ENCODE peak calls at places on chromosomes 1 and 21, in six cellular contexts. N is A673, E is fibroblast of mammary gland, G is PC-3, Z is neural crest cell, J is cardiac fibroblast. B is an unnamed sample.
A peak's percentile ranks its signal among the peaks of the same experiment; 100 is the strongest.

GRCh38 chr1:24955161-24955560 is 25.1 kb upstream of the RUNX3 start:
- DNase-seq in N (no peak), E (peak; percentile 45), G (peak; percentile 81), Z (no peak), J (no peak), B (peak; percentile 62)

GRCh38 chr1:238343869-238344268 is 453.1 kb upstream of the ZP4 start:
- DNase-seq in N (no peak), E (no peak), G (no peak), Z (no peak), J (no peak), B (no peak)

GRCh38 chr1:17276568-17276967 is 27.7 kb downstream of the PADI3 start:
- DNase-seq in N (peak; percentile 46), E (peak; percentile 37), G (peak; percentile 94), Z (no peak), J (peak; percentile 60), B (no peak)

GRCh38 chr1:47002211-47002610 is 21.3 kb upstream of the CYP4X1 start:
- DNase-seq in N (no peak), E (no peak), G (peak; percentile 36), Z (no peak), J (no peak), B (no peak)

GRCh38 chr1:101238041-101238515 is 1.3 kb downstream of the S1PR1 start:
- DNase-seq in N (no peak), E (no peak), G (no peak), Z (no peak), J (no peak), B (peak; percentile 44)

GRCh38 chr1:153415850-153416570 is at the start of gene S100A7A:
- DNase-seq in N (no peak), E (no peak), G (no peak), Z (no peak), J (no peak), B (no peak)

GRCh38 chr1:81836007-81836626 is 35.4 kb downstream of the ADGRL2 start:
- DNase-seq in N (no peak), E (peak; percentile 61), G (no peak), Z (no peak), J (peak; percentile 21), B (no peak)

GRCh38 chr1:47725732-47726495 is 271.3 kb downstream of the TRABD2B start:
- DNase-seq in N (peak; percentile 81), E (peak; percentile 71), G (peak; percentile 87), Z (peak; percentile 80), J (peak; percentile 76), B (peak; percentile 81)

GRCh38 chr21:29287383-29287782 is 11.3 kb upstream of the BACH1 start:
- DNase-seq in N (peak; percentile 45), E (peak; percentile 44), G (no peak), Z (no peak), J (peak; percentile 37), B (no peak)

GRCh38 chr1:19374926-19375325 is 62.8 kb downstream of the SLC66A1 start:
- DNase-seq in N (no peak), E (no peak), G (no peak), Z (no peak), J (no peak), B (no peak)

GRCh38 chr1:19373206-19374126 is 61.3 kb downstream of the SLC66A1 start:
- DNase-seq in N (no peak), E (peak; percentile 80), G (no peak), Z (no peak), J (no peak), B (no peak)

GRCh38 chr1:19375621-19376020 is 63.5 kb downstream of the SLC66A1 start:
- DNase-seq in N (no peak), E (no peak), G (no peak), Z (no peak), J (peak; percentile 39), B (no peak)

GRCh38 chr1:19372602-19373001 is 60.5 kb downstream of the SLC66A1 start:
- DNase-seq in N (no peak), E (peak; percentile 69), G (no peak), Z (no peak), J (no peak), B (no peak)

GRCh38 chr1:19374402-19374801 is 62.3 kb downstream of the SLC66A1 start:
- DNase-seq in N (no peak), E (no peak), G (no peak), Z (peak; percentile 26), J (no peak), B (peak; percentile 53)
- TF ChIP-seq CTCF in N (peak; percentile 33), E (peak; percentile 40), G (peak; percentile 36), Z (peak; percentile 64), J (peak; percentile 48), B (peak; percentile 31)

GRCh38 chr1:246608616-246609376 is 42.5 kb downstream of the CNST start:
- DNase-seq in N (peak; percentile 73), E (peak; percentile 95), G (peak; percentile 99), Z (no peak), J (peak; percentile 96), B (no peak)
- TF ChIP-seq CTCF in N (no peak), E (peak; percentile 32), G (peak; percentile 44), Z (no peak), J (peak; percentile 43), B (no peak)

GRCh38 chr1:39266269-39266668 is 61.8 kb downstream of the MACF1 start:
- DNase-seq in N (peak; percentile 65), E (peak; percentile 30), G (peak; percentile 20), Z (no peak), J (peak; percentile 39), B (no peak)
- TF ChIP-seq CTCF in N (peak; percentile 62), E (peak; percentile 21), G (peak; percentile 41), Z (no peak), J (no peak), B (peak; percentile 45)

DNA sequence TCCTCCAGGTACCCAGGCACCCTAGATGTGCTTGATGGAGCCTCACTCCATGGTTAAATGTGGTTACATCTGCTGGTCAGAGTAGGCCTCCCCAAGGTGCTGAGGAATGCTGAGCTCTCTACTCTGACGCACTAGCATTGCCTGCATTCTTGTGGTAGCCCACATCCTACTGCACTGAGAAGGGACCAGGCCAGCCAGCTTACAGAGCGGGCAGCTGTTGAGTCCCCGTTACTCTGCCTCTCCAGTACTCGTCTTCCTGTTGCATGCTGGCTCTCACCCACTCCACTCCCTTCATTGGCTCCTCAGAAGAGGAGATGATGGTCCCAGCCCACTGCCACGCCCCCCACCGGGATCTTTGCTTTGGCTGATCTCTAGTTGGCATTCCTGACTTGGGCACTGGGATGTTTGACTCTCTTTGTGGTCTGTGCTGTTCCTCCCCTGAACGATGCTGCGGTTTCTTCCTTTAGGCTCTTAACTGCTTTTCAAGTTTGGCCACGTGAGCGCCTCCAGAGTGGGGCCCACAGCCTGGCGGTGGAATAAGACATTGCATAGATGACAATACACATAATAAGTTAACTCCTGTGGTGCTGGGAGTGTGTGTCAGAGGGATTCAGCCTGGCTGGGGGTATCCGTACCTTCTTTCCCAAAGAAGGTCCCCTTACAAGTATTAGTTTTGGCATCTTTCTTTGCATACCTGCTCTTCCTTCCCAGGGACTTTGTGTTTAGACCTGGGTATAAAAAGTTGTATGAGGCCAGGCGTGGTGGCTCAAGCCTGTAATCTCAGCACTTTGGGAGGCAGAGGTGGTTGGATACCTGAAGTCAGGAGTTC is 18.6 kb downstream of the AZIN2 start:
- DNase-seq in N (peak; percentile 26), E (peak; percentile 100), G (peak; percentile 97), Z (no peak), J (peak; percentile 99), B (no peak)
- TF ChIP-seq CTCF in N (no peak), E (peak; percentile 52), G (peak; percentile 53), Z (no peak), J (peak; percentile 58), B (no peak)

GRCh38 chr1:204830671-204831585 is 39.7 kb upstream of the NFASC start:
- DNase-seq in N (no peak), E (no peak), G (no peak), Z (no peak), J (no peak), B (no peak)

GRCh38 chr1:204828352-204828850 is 42.3 kb upstream of the NFASC start:
- DNase-seq in N (peak; percentile 63), E (peak; percentile 49), G (peak; percentile 86), Z (peak; percentile 83), J (peak; percentile 38), B (no peak)

GRCh38 chr1:204821924-204822323 is 48.7 kb upstream of the NFASC start:
- DNase-seq in N (no peak), E (no peak), G (no peak), Z (no peak), J (no peak), B (no peak)

GRCh38 chr1:204829133-204829532 is 41.5 kb upstream of the NFASC start:
- DNase-seq in N (no peak), E (no peak), G (no peak), Z (no peak), J (no peak), B (no peak)

GRCh38 chr1:204826970-204827369 is 43.7 kb upstream of the NFASC start:
- DNase-seq in N (no peak), E (peak; percentile 14), G (peak; percentile 48), Z (peak; percentile 20), J (peak; percentile 6), B (peak; percentile 41)
- TF ChIP-seq CTCF in N (no peak), E (peak; percentile 28), G (peak; percentile 68), Z (peak; percentile 39), J (no peak), B (no peak)

DNA sequence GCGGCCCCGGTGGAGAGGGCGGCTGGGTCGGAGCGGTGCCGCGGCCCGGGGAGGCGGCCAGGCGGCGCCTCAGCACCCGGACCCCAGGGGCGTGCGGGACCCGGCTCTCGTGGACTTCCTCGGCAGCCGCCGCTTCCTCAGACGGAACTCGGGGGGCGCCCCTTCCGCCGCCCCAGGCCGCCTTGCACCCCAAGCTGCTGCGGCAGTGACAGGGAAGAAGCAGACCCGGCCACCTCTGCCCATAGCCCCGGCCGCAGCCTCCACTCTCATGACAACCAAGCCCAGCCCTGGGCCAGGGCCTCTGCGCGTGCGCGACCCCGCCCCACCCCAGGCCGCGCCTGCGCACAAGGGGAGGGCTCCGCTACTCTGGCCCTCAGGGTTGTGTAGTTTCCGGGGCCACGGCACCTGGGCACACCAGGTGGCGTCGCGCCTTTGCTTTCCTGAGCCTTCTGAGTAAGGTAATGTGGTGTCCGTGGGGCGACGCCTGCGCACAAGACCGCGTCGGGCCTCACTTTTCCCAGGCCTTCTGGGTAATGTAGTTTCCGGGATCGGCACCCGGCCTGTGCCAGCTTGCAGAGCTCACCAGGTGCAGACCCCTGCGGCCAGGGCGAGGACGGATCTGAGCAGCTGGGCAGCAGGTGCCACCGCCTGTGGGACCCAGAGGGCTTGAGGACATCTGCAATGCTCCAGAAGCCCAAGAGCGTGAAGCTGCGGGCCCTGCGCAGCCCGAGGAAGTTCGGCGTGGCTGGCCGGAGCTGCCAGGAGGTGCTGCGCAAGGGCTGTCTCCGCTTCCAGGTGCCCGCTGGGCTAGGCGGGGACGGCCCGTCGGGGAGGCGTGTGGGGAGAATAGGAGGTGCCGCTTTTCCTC is at the start of the genes CEP104 and DFFB:
- DNase-seq in N (peak; percentile 88), E (peak; percentile 69), G (peak; percentile 100), Z (peak; percentile 83), J (peak; percentile 83), B (peak; percentile 100)
- TF ChIP-seq CTCF in N (no peak), E (no peak), G (peak; percentile 62), Z (no peak), J (no peak), B (peak; percentile 67)